ENCODE peak calls at places on chromosomes 2 and 18, in seven cellular contexts. B is stimulated activated naive CD8-positive, alpha-beta T cell treated with anti-CD3 and anti-CD28 coated beads, Interleukin-15, amount 100 ng/mL, for 72 hours; L is RPMI8226; E is epithelial cell of prostate; M is C1 segment of cervical spinal cord; U is stimulated activated naive B cell treated with anti-CD40 and anti-IgM and Interleukin-4, amounts not matched to agents 10 μg/mL and 1 μg/mL and 100 μg/mL, for 72 hours; G is amniotic epithelial cell. F is an unnamed sample.

GRCh38 chr2:240319855-240320560 is 115.5 kb upstream of the GPC1 start:
- DNase-seq in B (no peak), L (peak), E (peak), M (no peak), U (no peak), G (peak), F (no peak)

GRCh38 chr2:202821538-202822160 is 49.9 kb downstream of the ICA1L start:
- DNase-seq in B (no peak), L (no peak), E (no peak), M (no peak), U (no peak), G (no peak), F (no peak)

GRCh38 chr2:72994282-72994990 is 77.1 kb downstream of the SFXN5 start:
- DNase-seq in B (no peak), L (no peak), E (no peak), M (no peak), U (no peak), G (no peak), F (no peak)

GRCh38 chr18:70041459-70042020 is 93.9 kb upstream of the CD226 start:
- DNase-seq in B (no peak), L (no peak), E (no peak), M (no peak), U (no peak), G (peak), F (no peak)

GRCh38 chr2:69154031-69154430 is 141.1 kb downstream of the ANTXR1 start:
- DNase-seq in B (no peak), L (no peak), E (no peak), M (no peak), U (no peak), G (peak), F (no peak)

GRCh38 chr2:113822087-113822805 is 65.8 kb upstream of the SLC35F5 start:
- DNase-seq in B (no peak), L (no peak), E (no peak), M (no peak), U (no peak), G (no peak), F (no peak)

GRCh38 chr2:218010838-218011616 is 8.2 kb upstream of the TNS1 start:
- DNase-seq in B (no peak), L (no peak), E (no peak), M (no peak), U (no peak), G (no peak), F (no peak)

GRCh38 chr18:64678048-64678447 is 529.2 kb upstream of the LINC00305 start:
- DNase-seq in B (no peak), L (no peak), E (no peak), M (no peak), U (no peak), G (no peak), F (no peak)

GRCh38 chr2:212109792-212110680 is 428.6 kb downstream of the ERBB4 start:
- DNase-seq in B (no peak), L (no peak), E (no peak), M (no peak), U (no peak), G (no peak), F (no peak)

GRCh38 chr2:158732573-158733429 is 62.3 kb upstream of the DAPL1 start:
- DNase-seq in B (no peak), L (no peak), E (no peak), M (no peak), U (no peak), G (no peak), F (no peak)

GRCh38 chr2:174430066-174430465 is 34.5 kb downstream of the SCRN3 start:
- DNase-seq in B (no peak), L (no peak), E (no peak), M (no peak), U (no peak), G (no peak), F (no peak)

GRCh38 chr2:236345081-236345714 is 81.0 kb upstream of the ASB18 start:
- DNase-seq in B (no peak), L (no peak), E (no peak), M (no peak), U (no peak), G (no peak), F (no peak)

GRCh38 chr2:15738965-15739364 is 147.3 kb downstream of the DDX1 start:
- DNase-seq in B (no peak), L (no peak), E (no peak), M (no peak), U (no peak), G (no peak), F (no peak)

GRCh38 chr18:36315736-36316135 is 18.2 kb downstream of the FHOD3 start:
- DNase-seq in B (no peak), L (no peak), E (no peak), M (no peak), U (no peak), G (peak), F (no peak)

GRCh38 chr2:230307485-230307884 is 19.5 kb upstream of the SP140L start:
- DNase-seq in B (no peak), L (no peak), E (no peak), M (no peak), U (no peak), G (no peak), F (no peak)

GRCh38 chr2:37526323-37526722 is 145.1 kb downstream of the CDC42EP3 start:
- DNase-seq in B (no peak), L (no peak), E (no peak), M (no peak), U (no peak), G (peak), F (no peak)

GRCh38 chr2:185970148-185970852 is 231.7 kb downstream of the FSIP2 start:
- DNase-seq in B (no peak), L (no peak), E (no peak), M (no peak), U (no peak), G (peak), F (no peak)

GRCh38 chr18:13539050-13539449 is 187.3 kb downstream of the FAM210A start:
- DNase-seq in B (no peak), L (no peak), E (no peak), M (no peak), U (no peak), G (no peak), F (no peak)

GRCh38 chr2:30367232-30368070 is 79.6 kb upstream of the LCLAT1 start:
- DNase-seq in B (no peak), L (no peak), E (no peak), M (no peak), U (no peak), G (no peak), F (no peak)

GRCh38 chr2:28623582-28624405 is 127.8 kb upstream of the PPP1CB start:
- DNase-seq in B (no peak), L (no peak), E (no peak), M (no peak), U (no peak), G (no peak), F (no peak)

F was measured in GM06990.